ENCODE peak calls at places on chromosomes 5 and 9, in six cellular contexts. P, K, J, F, A and O are unnamed samples.

GRCh38 chr9:124126571-124127289 is 115.2 kb downstream of the LHX2 start:
- DNase-seq in P (peak; percentile 72), K (peak; percentile 80), J (peak; percentile 38), F (peak; percentile 51), A (peak; percentile 72), O (no peak)

GRCh38 chr9:136086951-136087740 is 7.9 kb downstream of the NACC2 start:
- DNase-seq in P (no peak), K (no peak), J (no peak), F (no peak), A (no peak), O (no peak)

GRCh38 chr9:98774746-98775145 is 21.6 kb downstream of the ANKS6 start:
- DNase-seq in P (no peak), K (peak; percentile 36), J (no peak), F (no peak), A (peak; percentile 14), O (no peak)

GRCh38 chr5:80186634-80187033 is 69.2 kb downstream of the SERINC5 start:
- DNase-seq in P (no peak), K (no peak), J (no peak), F (no peak), A (no peak), O (no peak)

GRCh38 chr9:6024035-6024554 is 8.7 kb upstream of the RANBP6 start:
- DNase-seq in P (no peak), K (no peak), J (no peak), F (no peak), A (peak; percentile 24), O (no peak)

GRCh38 chr5:102981957-102982635 is 137.8 kb downstream of the GIN1 start:
- DNase-seq in P (no peak), K (no peak), J (no peak), F (no peak), A (no peak), O (no peak)

GRCh38 chr5:78162253-78162862 is 132.1 kb downstream of the AP3B1 start:
- DNase-seq in P (no peak), K (no peak), J (no peak), F (no peak), A (peak; percentile 35), O (peak; percentile 1)

GRCh38 chr5:20466507-20466906 is 478.5 kb upstream of the CDH18 start:
- DNase-seq in P (no peak), K (no peak), J (no peak), F (no peak), A (no peak), O (no peak)

GRCh38 chr9:118503236-118503635 is 799.0 kb downstream of the TLR4 start:
- DNase-seq in P (no peak), K (no peak), J (no peak), F (no peak), A (no peak), O (no peak)

GRCh38 chr5:145072880-145073279 is 762.3 kb downstream of the PRELID2 start:
- DNase-seq in P (no peak), K (no peak), J (no peak), F (no peak), A (no peak), O (no peak)